ENCODE peak calls at places on chromosomes 7 and 10, in four cellular contexts. W is neuronal stem cell, L is IMR-90, E is H9. I is an unnamed sample.

GRCh38 chr7:92634924-92635519 is 44.8 kb upstream of the FAM133B start:
- DNase-seq in E (no peak), W (no peak), L (peak), I (peak)

GRCh38 chr7:36281945-36282727 is 107.5 kb upstream of the ANLN start:
- DNase-seq in W (no peak), L (peak), E (no peak), I (no peak)

GRCh38 chr10:30792025-30792424 is 162.5 kb upstream of the LYZL2 start:
- DNase-seq in W (no peak), L (no peak), E (no peak), I (no peak)

GRCh38 chr10:71795248-71795647 is 21.9 kb upstream of the VSIR start:
- DNase-seq in E (peak), L (peak), W (peak), I (peak)

GRCh38 chr10:66283064-66283463 is 642.8 kb upstream of the LRRTM3 start:
- DNase-seq in L (no peak), W (no peak), E (no peak), I (no peak)

GRCh38 chr10:114491933-114492332 is 87.6 kb upstream of the AFAP1L2 start:
- DNase-seq in W (no peak), L (no peak), E (no peak), I (no peak)

GRCh38 chr7:130667593-130668257 is 823 bp downstream of the COPG2 start:
- DNase-seq in E (no peak), W (no peak), L (peak), I (no peak)

GRCh38 chr10:27153855-27154198 is 357 bp downstream of the YME1L1 start:
- DNase-seq in W (peak), E (no peak), L (peak), I (peak)

GRCh38 chr7:21365866-21366624 is 61.8 kb upstream of the SP4 start:
- DNase-seq in E (no peak), W (no peak), L (peak), I (no peak)

GRCh38 chr7:35749548-35749947 is 51.3 kb upstream of the SEPTIN7 start:
- DNase-seq in L (peak), W (no peak), E (no peak), I (peak)

GRCh38 chr10:71801357-71801756 is 28.0 kb upstream of the VSIR start:
- DNase-seq in E (no peak), W (no peak), L (no peak), I (no peak)

GRCh38 chr10:71234017-71234894 is 21.9 kb downstream of the UNC5B start:
- DNase-seq in W (no peak), E (no peak), L (no peak), I (no peak)

GRCh38 chr10:58780481-58780880 is 267.8 kb downstream of the BICC1 start:
- DNase-seq in E (no peak), L (peak), W (no peak), I (no peak)

GRCh38 chr7:84971360-84971759 is 215.5 kb downstream of the SEMA3D start:
- DNase-seq in E (no peak), W (no peak), L (no peak), I (no peak)

GRCh38 chr7:36190447-36191291 is 37.6 kb downstream of the EEPD1 start:
- DNase-seq in E (no peak), L (peak), W (no peak), I (peak)

GRCh38 chr10:70461397-70462348 is 16.9 kb upstream of the PALD1 start:
- DNase-seq in L (peak), W (peak), E (peak), I (peak)

GRCh38 chr10:31623466-31623865 is 304.4 kb downstream of the ZEB1 start:
- DNase-seq in L (peak), W (no peak), E (no peak), I (no peak)

GRCh38 chr10:101682172-101682825 is 12.7 kb downstream of the FBXW4 start:
- DNase-seq in W (no peak), E (no peak), L (no peak), I (no peak)

GRCh38 chr10:100327007-100327700 is 2.9 kb downstream of the PKD2L1 start:
- DNase-seq in E (no peak), W (no peak), L (peak), I (no peak)

GRCh38 chr10:82150123-82150900 is 275.3 kb downstream of the NRG3 start:
- DNase-seq in L (no peak), E (peak), W (peak), I (peak)

GRCh38 chr7:134789967-134790685 is 10.7 kb downstream of the CALD1 start:
- DNase-seq in E (no peak), W (no peak), L (peak), I (no peak)

GRCh38 chr10:43076311-43076875 is 476 bp upstream of the RET start:
- DNase-seq in E (peak), L (no peak), W (no peak), I (no peak)

GRCh38 chr10:118687472-118687871 is 67.3 kb downstream of the CACUL1 start:
- DNase-seq in E (no peak), L (no peak), W (no peak), I (no peak)

GRCh38 chr7:91249506-91250233 is 14.6 kb upstream of the FZD1 start:
- DNase-seq in E (no peak), W (no peak), L (peak), I (peak)

GRCh38 chr10:130858626-130859025 is 452.9 kb downstream of the TCERG1L start:
- DNase-seq in E (no peak), L (no peak), W (no peak), I (no peak)

DNA sequence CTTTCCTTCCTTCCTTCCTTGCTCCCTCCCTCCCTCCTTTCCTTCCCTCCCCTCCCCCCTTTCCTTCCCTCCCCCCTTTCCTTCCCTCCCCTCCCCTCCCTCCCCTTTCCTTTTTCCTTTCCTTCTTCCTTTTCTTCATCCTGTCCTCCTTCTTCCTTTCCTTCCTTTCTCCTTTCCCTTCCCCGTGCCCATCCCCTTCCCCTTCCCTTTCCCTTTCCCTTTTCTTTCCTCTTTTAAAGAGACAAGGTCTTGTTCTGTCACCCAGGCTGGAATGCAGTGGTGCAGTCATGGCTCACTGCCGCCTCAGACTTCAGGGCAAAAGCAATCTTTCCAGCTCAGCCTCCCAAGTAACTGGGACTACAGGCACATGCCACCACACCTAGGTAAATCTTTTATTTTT is 54.0 kb downstream of the KIF20B start:
- DNase-seq in E (no peak), L (no peak), W (no peak), I (no peak)
- H4K8ac ChIP-seq in E (no peak), L (no peak), W (no peak), I (no peak)

GRCh38 chr7:128408709-128409434 is 910 bp downstream of the IMPDH1 start:
- DNase-seq in L (peak), E (no peak), W (no peak), I (no peak)

GRCh38 chr7:128407751-128408708 is 1.8 kb downstream of the IMPDH1 start:
- DNase-seq in L (no peak), W (no peak), E (no peak), I (no peak)

GRCh38 chr7:128406986-128407589 is 2.7 kb downstream of the IMPDH1 start:
- DNase-seq in E (no peak), W (no peak), L (no peak), I (no peak)

GRCh38 chr7:128410092-128410665 is 397 bp upstream of the IMPDH1 start:
- DNase-seq in E (no peak), L (peak), W (no peak), I (peak)

GRCh38 chr7:128409435-128410091 is at the start of gene IMPDH1:
- DNase-seq in L (peak), E (peak), W (peak), I (peak)
- H3K23ac ChIP-seq in L (peak), E (no peak), W (peak), I (no peak)

GRCh38 chr7:29989257-29989995 is at the start of gene SCRN1:
- DNase-seq in W (peak), L (peak), E (peak), I (peak)
- H3K14ac ChIP-seq in W (peak), L (peak), E (peak), I (peak)

DNA sequence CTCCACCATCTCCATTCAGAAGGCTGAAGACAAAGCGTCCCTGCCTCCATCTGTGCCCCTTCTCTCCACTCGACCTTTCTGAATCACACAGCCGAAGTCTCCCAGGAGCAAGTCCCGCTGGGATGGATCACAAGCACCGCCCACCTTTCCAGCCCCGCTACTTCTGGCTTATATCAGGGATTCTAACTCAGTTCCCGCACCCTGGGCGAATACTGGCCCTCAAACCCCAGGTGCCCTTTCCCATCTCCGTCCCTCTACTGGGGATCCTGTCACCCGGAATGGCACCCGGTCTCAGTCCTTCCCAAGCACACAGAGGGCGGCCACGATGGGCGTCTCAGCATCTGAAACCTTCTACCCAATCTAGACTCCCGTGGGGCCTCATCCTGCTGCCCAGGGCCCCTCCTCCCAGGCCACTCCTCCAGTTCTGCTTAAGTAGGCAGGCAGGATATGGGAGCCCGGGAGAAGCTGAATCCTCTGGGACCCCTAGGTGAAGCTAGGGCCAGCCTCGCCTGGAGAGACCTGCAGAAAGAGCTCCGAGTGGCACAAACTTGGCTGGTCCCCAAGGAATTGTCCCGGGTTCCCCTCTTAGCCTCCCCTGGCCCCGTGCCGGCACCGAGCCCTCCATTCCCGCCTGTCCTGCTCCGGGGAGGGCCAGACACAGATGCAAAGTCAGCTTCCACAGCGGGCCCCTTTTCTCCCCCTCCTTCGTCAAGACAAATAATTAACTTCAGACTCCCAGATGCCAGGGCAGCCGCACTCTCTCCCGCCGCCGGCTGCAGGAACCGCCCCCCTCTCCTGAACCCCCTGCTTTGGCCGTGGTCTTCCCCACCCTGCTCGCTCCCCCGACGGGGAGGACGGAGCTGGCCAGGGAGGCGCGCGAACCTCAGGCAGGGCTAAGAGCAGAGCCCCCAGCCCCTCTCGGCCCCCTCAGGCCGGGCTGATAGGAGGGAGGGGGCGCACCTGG is 622 bp downstream of the KCP start:
- DNase-seq in E (peak), W (no peak), L (peak), I (no peak)
- H4K8ac ChIP-seq in E (no peak), W (no peak), L (no peak), I (no peak)

DNA sequence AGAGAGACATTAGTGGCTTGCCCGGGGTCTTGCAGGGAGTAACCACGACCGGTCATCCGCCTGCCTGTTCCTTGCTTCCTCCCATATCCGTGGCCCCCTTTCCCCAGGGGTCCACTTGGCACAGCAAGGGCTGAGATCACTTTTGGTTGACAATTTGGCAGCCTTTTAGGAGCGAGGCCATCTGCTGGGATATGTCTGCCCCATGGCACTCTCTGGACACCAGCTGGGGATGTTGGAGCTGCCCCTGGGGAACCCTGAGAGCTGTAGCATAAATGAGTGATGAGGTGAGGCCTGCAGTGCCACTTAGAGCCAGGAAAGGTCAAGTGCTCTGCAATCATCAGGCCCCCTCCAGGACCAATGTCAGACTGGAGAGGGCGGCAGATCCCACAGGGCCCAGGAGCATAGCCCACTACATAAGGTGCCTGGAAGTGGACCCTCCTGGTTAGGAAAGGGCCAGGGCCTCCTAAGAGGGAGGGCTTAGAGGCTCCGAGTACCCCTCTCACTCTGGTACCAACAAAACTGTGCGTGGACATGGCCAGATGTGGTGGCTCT is 92.1 kb downstream of the HIP1 start:
- DNase-seq in W (no peak), E (peak), L (no peak), I (no peak)
- H3K23ac ChIP-seq in W (no peak), E (no peak), L (no peak), I (no peak)

DNA sequence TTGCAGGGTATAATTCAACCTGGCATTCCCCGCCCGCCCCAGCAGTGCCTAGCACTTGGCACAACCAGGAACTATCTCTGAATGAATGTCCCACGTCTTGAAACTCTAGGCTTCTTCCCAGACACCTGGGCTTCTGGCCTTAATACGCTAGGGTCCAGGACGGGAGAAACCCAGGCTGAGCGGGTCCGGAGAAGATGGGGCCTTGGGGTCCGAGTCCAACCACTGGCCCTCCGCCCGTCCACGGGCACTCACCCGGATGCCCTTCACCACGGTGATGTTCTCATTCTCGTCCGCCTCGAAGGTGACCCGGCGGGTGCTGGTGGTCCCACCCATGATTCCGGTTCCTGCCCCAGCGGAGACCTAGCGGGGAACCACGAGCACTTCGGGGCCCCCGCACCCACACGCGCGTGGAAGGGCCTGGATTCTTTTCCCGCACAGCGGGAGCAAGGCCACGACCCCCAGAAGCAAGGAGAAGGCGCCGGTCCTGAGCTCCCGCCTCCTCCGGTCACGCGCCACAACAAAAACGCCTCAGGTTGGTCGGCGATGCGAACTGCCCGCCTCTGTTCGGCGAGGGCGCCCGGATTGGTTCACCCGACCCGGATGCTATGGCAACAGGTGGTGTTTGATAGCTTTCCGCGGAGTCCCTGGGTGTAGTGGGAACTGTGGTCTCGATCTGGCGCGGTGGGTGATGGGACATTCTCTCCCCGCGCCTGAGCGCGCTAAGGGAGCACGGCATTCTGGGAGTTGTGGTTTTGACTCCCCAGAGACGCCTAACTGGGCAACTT is at the start of gene CHCHD3:
- DNase-seq in E (peak), L (peak), W (peak), I (peak)
- H3K14ac ChIP-seq in E (peak), L (peak), W (no peak), I (peak)

GRCh38 chr10:122154733-122155366 is 116.2 kb upstream of the BTBD16 start:
- DNase-seq in L (peak), E (peak), W (no peak), I (no peak)

GRCh38 chr10:122157451-122157850 is 113.6 kb upstream of the BTBD16 start:
- DNase-seq in E (no peak), L (peak), W (no peak), I (no peak)

GRCh38 chr10:122151121-122151694 is 119.9 kb upstream of the BTBD16 start:
- DNase-seq in E (no peak), L (no peak), W (no peak), I (no peak)

GRCh38 chr10:122152544-122152943 is 118.6 kb upstream of the BTBD16 start:
- DNase-seq in L (peak), W (no peak), E (no peak), I (no peak)

DNA sequence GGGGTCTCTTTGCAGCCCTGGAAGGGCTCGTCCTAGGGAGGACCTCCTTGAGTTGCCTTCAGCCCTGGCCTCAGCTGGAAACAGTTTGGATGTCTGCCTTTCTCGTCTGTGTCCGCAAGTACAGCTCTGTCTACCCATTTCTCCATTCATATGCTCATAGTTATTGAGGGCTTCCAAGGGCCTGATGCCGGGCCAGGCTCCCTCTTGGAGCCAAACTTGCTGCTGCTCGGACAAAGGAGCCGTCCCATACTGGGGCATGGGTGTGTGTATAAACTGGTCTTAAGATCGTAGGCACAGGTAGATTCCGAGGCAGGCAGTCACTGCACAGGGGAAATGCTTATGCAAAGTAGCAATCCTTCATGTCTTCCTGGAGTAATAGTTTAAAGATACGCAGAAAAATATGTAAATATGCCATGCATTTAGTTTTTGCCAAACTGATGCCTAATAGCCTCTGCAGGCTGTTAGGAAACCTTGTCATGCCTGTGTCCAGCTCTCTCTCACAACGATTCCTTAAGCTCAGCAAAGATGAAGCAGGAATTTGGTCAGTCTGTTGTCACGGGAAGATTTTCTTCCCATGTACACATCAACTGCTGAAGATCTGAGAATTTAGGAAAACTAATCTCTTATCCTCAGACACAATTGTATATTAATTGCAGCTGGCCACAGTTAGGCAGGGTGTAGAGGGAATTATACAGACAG is 116.9 kb upstream of the BTBD16 start:
- DNase-seq in E (no peak), W (no peak), L (no peak), I (peak)
- H4K8ac ChIP-seq in E (no peak), W (no peak), L (no peak), I (no peak)